ENCODE peak calls at places on chromosomes 13 and 19, in five cellular contexts. One of them, this sample, is unnamed.

GRCh38 chr13:100330662-100331061 is 241.8 kb downstream of the PCCA start:
- DNase-seq in tibial artery: no peak
- DNase-seq in DMS 273 treated with DMSO at 0.1 percent for 48 hours: no peak
- DNase-seq in AG09319: no peak
- DNase-seq in DMS153: no peak
- DNase-seq in this sample: no peak

GRCh38 chr19:45670670-45671453 is 2.8 kb downstream of the GIPR start:
- DNase-seq in tibial artery: no peak
- DNase-seq in DMS 273 treated with DMSO at 0.1 percent for 48 hours: no peak
- DNase-seq in AG09319: no peak
- DNase-seq in DMS153: peak
- DNase-seq in this sample: no peak

GRCh38 chr13:43426355-43426754 is 360.4 kb downstream of the ENOX1 start:
- DNase-seq in tibial artery: no peak
- DNase-seq in DMS153: no peak
- DNase-seq in AG09319: no peak
- DNase-seq in DMS 273 treated with DMSO at 0.1 percent for 48 hours: no peak
- DNase-seq in this sample: no peak

GRCh38 chr19:33891773-33892172 is 95.1 kb downstream of the KCTD15 start:
- DNase-seq in DMS 273 treated with DMSO at 0.1 percent for 48 hours: no peak
- DNase-seq in AG09319: no peak
- DNase-seq in tibial artery: no peak
- DNase-seq in DMS153: no peak
- DNase-seq in this sample: no peak

GRCh38 chr13:91719033-91719432 is 320.6 kb downstream of the GPC5 start:
- DNase-seq in DMS 273 treated with DMSO at 0.1 percent for 48 hours: no peak
- DNase-seq in AG09319: no peak
- DNase-seq in DMS153: no peak
- DNase-seq in tibial artery: no peak
- DNase-seq in this sample: no peak

GRCh38 chr19:53094749-53095575 is 8.3 kb downstream of the ZNF160 start:
- DNase-seq in AG09319: no peak
- DNase-seq in DMS153: no peak
- DNase-seq in DMS 273 treated with DMSO at 0.1 percent for 48 hours: no peak
- DNase-seq in tibial artery: no peak
- DNase-seq in this sample: no peak

GRCh38 chr19:45362291-45362690 is 8.1 kb downstream of the ERCC2 start:
- DNase-seq in tibial artery: no peak
- DNase-seq in DMS153: no peak
- DNase-seq in AG09319: no peak
- DNase-seq in DMS 273 treated with DMSO at 0.1 percent for 48 hours: no peak
- DNase-seq in this sample: no peak

GRCh38 chr13:34762312-34762711 is 179.8 kb upstream of the NBEA start:
- DNase-seq in AG09319: no peak
- DNase-seq in DMS 273 treated with DMSO at 0.1 percent for 48 hours: no peak
- DNase-seq in tibial artery: no peak
- DNase-seq in DMS153: no peak
- DNase-seq in this sample: no peak

GRCh38 chr19:46928951-46929350 is 68.2 kb downstream of the ARHGAP35 start:
- DNase-seq in DMS153: no peak
- DNase-seq in AG09319: no peak
- DNase-seq in DMS 273 treated with DMSO at 0.1 percent for 48 hours: no peak
- DNase-seq in tibial artery: no peak
- DNase-seq in this sample: no peak

GRCh38 chr19:460877-461609 is at the start of gene SHC2:
- DNase-seq in tibial artery: no peak
- DNase-seq in AG09319: no peak
- DNase-seq in DMS 273 treated with DMSO at 0.1 percent for 48 hours: no peak
- DNase-seq in DMS153: no peak
- DNase-seq in this sample: no peak

GRCh38 chr13:44498502-44498901 is 77.6 kb downstream of the TSC22D1 start:
- DNase-seq in AG09319: no peak
- DNase-seq in DMS153: no peak
- DNase-seq in tibial artery: no peak
- DNase-seq in DMS 273 treated with DMSO at 0.1 percent for 48 hours: no peak
- DNase-seq in this sample: no peak

GRCh38 chr13:95275322-95276118 is 25.7 kb downstream of the ABCC4 start:
- DNase-seq in DMS153: no peak
- DNase-seq in AG09319: no peak
- DNase-seq in DMS 273 treated with DMSO at 0.1 percent for 48 hours: no peak
- DNase-seq in tibial artery: no peak
- DNase-seq in this sample: no peak

GRCh38 chr13:42048625-42049453 is at the start of gene DGKH:
- DNase-seq in tibial artery: peak
- DNase-seq in DMS 273 treated with DMSO at 0.1 percent for 48 hours: peak
- DNase-seq in DMS153: peak
- DNase-seq in AG09319: peak
- DNase-seq in this sample: peak

GRCh38 chr13:43285891-43286602 is 262.7 kb downstream of the DNAJC15 start:
- DNase-seq in tibial artery: no peak
- DNase-seq in DMS 273 treated with DMSO at 0.1 percent for 48 hours: no peak
- DNase-seq in AG09319: no peak
- DNase-seq in DMS153: no peak
- DNase-seq in this sample: no peak

GRCh38 chr19:38988632-38989031 is 13.1 kb upstream of the FBXO17 start:
- DNase-seq in AG09319: no peak
- DNase-seq in tibial artery: no peak
- DNase-seq in DMS 273 treated with DMSO at 0.1 percent for 48 hours: no peak
- DNase-seq in DMS153: no peak
- DNase-seq in this sample: no peak

GRCh38 chr13:111401755-111402154 is 81.3 kb downstream of the TEX29 start:
- DNase-seq in AG09319: no peak
- DNase-seq in tibial artery: peak
- DNase-seq in DMS 273 treated with DMSO at 0.1 percent for 48 hours: no peak
- DNase-seq in DMS153: no peak
- DNase-seq in this sample: no peak

GRCh38 chr19:45528149-45528743 is 21.0 kb downstream of the VASP start:
- DNase-seq in AG09319: no peak
- DNase-seq in DMS 273 treated with DMSO at 0.1 percent for 48 hours: no peak
- DNase-seq in tibial artery: no peak
- DNase-seq in DMS153: no peak
- DNase-seq in this sample: no peak

GRCh38 chr19:52963229-52963760 is 614 bp upstream of the ZNF816 start:
- DNase-seq in tibial artery: peak
- DNase-seq in DMS153: peak
- DNase-seq in AG09319: no peak
- DNase-seq in DMS 273 treated with DMSO at 0.1 percent for 48 hours: no peak
- DNase-seq in this sample: no peak

GRCh38 chr13:37918116-37919100 is 48.8 kb upstream of the TRPC4 start:
- DNase-seq in tibial artery: no peak
- DNase-seq in AG09319: no peak
- DNase-seq in DMS 273 treated with DMSO at 0.1 percent for 48 hours: no peak
- DNase-seq in DMS153: no peak
- DNase-seq in this sample: no peak